ENCODE peak calls at places on chromosomes 6 and 20, in ten cellular contexts. L, U, H, V, X, N, Z, J, Q and R are unnamed samples.

GRCh38 chr20:57390604-57391438 is at the start of gene RBM38:
- DNase-seq in V (peak; percentile 70), Z (peak; percentile 81), J (peak; percentile 69), H (peak; percentile 79), Q (peak; percentile 56), N (peak; percentile 66), L (peak; percentile 74), U (peak; percentile 70), X (peak; percentile 74), R (peak; percentile 71)

GRCh38 chr20:40962733-40963504 is 65.7 kb upstream of the TOP1 start:
- DNase-seq in Z (peak; percentile 69), L (peak; percentile 73), N (peak; percentile 82), U (peak; percentile 59), H (peak; percentile 72), X (peak; percentile 70), Q (peak; percentile 62), J (peak; percentile 61), V (peak; percentile 59), R (peak; percentile 72)

GRCh38 chr6:3732345-3733141 is 19.0 kb downstream of the PXDC1 start:
- DNase-seq in L (peak; percentile 82), U (peak; percentile 62), J (peak; percentile 60), V (peak; percentile 78), Z (peak; percentile 80), Q (peak; percentile 88), H (peak; percentile 77), N (peak; percentile 44), X (peak; percentile 77), R (peak; percentile 97)

GRCh38 chr6:10403385-10404106 is 11.3 kb downstream of the TFAP2A start:
- DNase-seq in N (peak; percentile 64), V (no peak), Q (no peak), H (no peak), X (no peak), U (no peak), L (no peak), Z (no peak), J (no peak), R (peak; percentile 60)

GRCh38 chr6:151534576-151534975 is 40.8 kb downstream of the CCDC170 start:
- DNase-seq in U (no peak), H (no peak), L (no peak), J (no peak), Z (no peak), N (no peak), Q (peak; percentile 48), X (no peak), V (no peak), R (no peak)

GRCh38 chr6:4817551-4817950 is 41.3 kb downstream of the CDYL start:
- DNase-seq in Q (no peak), V (no peak), U (no peak), L (no peak), X (no peak), N (no peak), H (no peak), J (no peak), Z (no peak), R (no peak)

GRCh38 chr6:81853975-81854374 is 101.5 kb upstream of the TENT5A start:
- DNase-seq in V (no peak), Z (no peak), H (no peak), X (no peak), Q (no peak), N (no peak), L (no peak), U (no peak), J (no peak), R (no peak)

GRCh38 chr20:32807706-32808105 is 12.0 kb upstream of the MAPRE1 start:
- DNase-seq in N (no peak), U (no peak), J (no peak), V (no peak), H (no peak), Q (no peak), L (no peak), Z (no peak), X (no peak), R (no peak)

GRCh38 chr6:118562959-118563358 is 14.9 kb downstream of the PLN start:
- DNase-seq in J (no peak), N (no peak), H (no peak), Z (no peak), Q (no peak), U (no peak), L (no peak), V (no peak), X (no peak), R (no peak)

GRCh38 chr6:209432-210103 is 82.7 kb upstream of the DUSP22 start:
- DNase-seq in U (no peak), N (no peak), V (no peak), Z (no peak), J (no peak), Q (no peak), H (no peak), L (no peak), X (no peak), R (no peak)

GRCh38 chr6:28657756-28658465 is 132.2 kb downstream of the GPX5 start:
- DNase-seq in X (peak; percentile 77), Q (peak; percentile 68), L (no peak), Z (peak; percentile 35), N (peak; percentile 61), H (peak; percentile 28), J (peak; percentile 55), U (no peak), V (peak; percentile 2), R (peak; percentile 74)

GRCh38 chr20:33835773-33836172 is 24.6 kb downstream of the CHMP4B start:
- DNase-seq in L (no peak), Q (no peak), X (peak; percentile 50), Z (no peak), J (no peak), N (no peak), U (no peak), V (no peak), H (peak; percentile 53), R (peak; percentile 75)

GRCh38 chr20:33839591-33839990 is 28.4 kb downstream of the CHMP4B start:
- DNase-seq in Z (peak; percentile 67), V (peak; percentile 77), Q (no peak), U (peak; percentile 66), J (no peak), N (no peak), H (peak; percentile 58), L (no peak), X (no peak), R (peak; percentile 33)

GRCh38 chr20:33837096-33837830 is 26.1 kb downstream of the CHMP4B start:
- DNase-seq in Q (no peak), X (no peak), V (no peak), H (no peak), U (no peak), Z (no peak), L (no peak), J (no peak), N (no peak), R (no peak)

GRCh38 chr20:33840759-33841438 is 29.8 kb downstream of the CHMP4B start:
- DNase-seq in V (peak; percentile 76), Q (no peak), N (no peak), H (no peak), L (no peak), U (no peak), X (no peak), Z (no peak), J (no peak), R (no peak)

GRCh38 chr20:33838035-33838864 is 27.1 kb downstream of the CHMP4B start:
- DNase-seq in Z (no peak), N (no peak), X (no peak), L (no peak), J (no peak), H (peak; percentile 39), Q (no peak), U (no peak), V (peak; percentile 77), R (no peak)
- H3K4me3 ChIP-seq in Z (no peak overlapping the region), N (no peak overlapping the region), X (no peak overlapping the region), L (no peak overlapping the region), J (no peak overlapping the region), H (no peak overlapping the region), Q (no peak overlapping the region), U (no peak overlapping the region), V (no peak overlapping the region), R (no peak overlapping the region)

DNA sequence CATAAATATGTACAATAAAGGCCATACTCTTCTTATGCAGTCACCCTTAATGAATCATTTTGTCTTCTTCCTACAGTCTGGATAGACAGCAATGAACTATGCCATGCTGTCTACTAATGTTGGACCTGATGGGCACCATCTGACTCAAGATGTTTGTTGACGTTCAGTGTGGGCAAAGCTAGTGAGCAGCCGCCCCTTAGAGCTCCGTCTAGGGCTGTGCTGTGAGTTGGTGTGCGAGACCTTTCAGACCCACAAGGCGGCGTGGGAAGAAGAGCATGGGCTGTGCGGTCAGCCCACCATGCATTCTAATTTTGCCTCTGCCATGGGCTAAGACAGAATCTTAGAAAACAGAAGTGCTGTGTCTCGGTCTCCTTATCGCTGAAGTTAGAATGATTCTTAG is 829.4 kb downstream of the QKI start:
- DNase-seq in U (no peak), L (no peak), X (no peak), V (no peak), N (no peak), J (no peak), Z (no peak), Q (no peak), H (no peak), R (no peak)
- H3K9me3 ChIP-seq in U (no peaks in the 10 kb centered on the region), L (no peaks in the 10 kb centered on the region), X (no peaks in the 10 kb centered on the region), V (no peaks in the 10 kb centered on the region), N (no peaks in the 10 kb centered on the region), J (no peaks in the 10 kb centered on the region), Z (no peaks in the 10 kb centered on the region), Q (no peaks in the 10 kb centered on the region), H (no peaks in the 10 kb centered on the region), R (no peaks in the 10 kb centered on the region)

DNA sequence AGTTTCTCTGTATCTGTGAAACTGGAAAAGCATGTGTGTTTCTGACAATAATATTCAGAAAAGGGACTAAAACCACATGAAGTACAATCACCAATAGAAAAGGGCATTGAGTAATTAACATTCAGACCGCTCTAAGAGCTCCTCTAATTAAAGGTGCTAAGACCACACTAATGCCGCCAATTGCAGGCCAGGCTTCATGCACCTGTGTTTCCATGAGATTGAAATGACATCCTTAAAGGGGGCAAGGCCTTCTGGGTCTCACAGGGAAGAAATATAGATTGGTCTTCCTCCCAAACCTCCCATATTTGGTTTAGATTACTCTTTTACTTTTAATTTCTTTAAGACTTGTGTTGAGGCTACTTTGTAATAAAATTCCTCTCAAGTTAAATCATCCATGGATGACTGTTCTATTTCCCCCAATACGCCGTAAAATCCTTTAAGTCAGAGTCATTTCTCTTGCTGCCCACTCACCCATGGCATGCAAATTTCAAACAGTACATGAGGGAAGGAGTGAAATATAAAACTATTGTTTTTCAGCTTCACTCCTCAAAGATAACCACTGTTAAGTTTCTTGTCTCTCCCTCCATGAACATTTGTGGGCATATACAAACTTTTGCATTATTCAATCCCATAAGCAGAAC is 110.6 kb downstream of the UBE3D start:
- DNase-seq in J (no peak), U (no peak), V (no peak), Q (no peak), L (no peak), X (no peak), H (no peak), N (no peak), Z (no peak), R (no peak)
- H3K4me3 ChIP-seq in J (no peak overlapping the region), U (no peak overlapping the region), V (no peak overlapping the region), Q (no peak overlapping the region), L (no peak overlapping the region), X (no peak overlapping the region), H (no peak overlapping the region), N (no peak overlapping the region), Z (no peak overlapping the region), R (no peak overlapping the region)

DNA sequence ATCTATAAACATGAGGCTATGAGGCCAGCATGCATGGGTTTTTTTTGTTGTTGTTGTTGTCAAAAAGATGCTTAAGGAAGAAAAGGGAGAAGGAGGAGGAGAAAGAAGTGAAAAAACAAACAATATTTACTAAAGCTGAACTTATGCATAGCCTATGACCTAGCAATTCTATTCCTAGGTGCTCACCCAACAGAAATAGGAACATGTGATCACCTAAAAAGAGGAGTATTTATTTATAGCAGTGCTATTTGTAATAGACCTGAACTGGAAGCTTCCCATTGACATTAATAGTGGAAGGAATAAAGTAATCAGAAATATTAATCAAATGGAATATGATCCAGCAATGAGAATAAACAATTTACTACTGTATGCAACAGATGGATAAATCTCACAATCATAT is 156.5 kb upstream of the OLIG3 start:
- DNase-seq in V (no peak), J (no peak), X (no peak), N (no peak), L (no peak), Q (no peak), H (no peak), Z (no peak), U (no peak), R (no peak)
- H3K9me3 ChIP-seq in V (no peaks in the 10 kb centered on the region), J (no peaks in the 10 kb centered on the region), X (peaks cover 3% of the 10 kb centered on the region), N (peaks cover 13% of the 10 kb centered on the region), L (peaks cover 29% of the 10 kb centered on the region), Q (no peaks in the 10 kb centered on the region), H (peaks cover 14% of the 10 kb centered on the region), Z (peaks cover 11% of the 10 kb centered on the region), U (peaks cover 33% of the 10 kb centered on the region), R (peaks cover 3% of the 10 kb centered on the region)